ENCODE peak calls at places on chromosomes 1 and 21, in five cellular contexts. G is ecto neural progenitor cell, H is hypothalamus, J is HCEC 1CT, T is heart right ventricle. Z is an unnamed sample.
A peak's percentile ranks its signal among the peaks of the same experiment; 100 is the strongest.

GRCh38 chr1:29420196-29420595 is 183.9 kb downstream of the PTPRU start:
- DNase-seq in H (no peak), T (no peak), J (no peak), G (no peak), Z (no peak)

GRCh38 chr1:154198756-154199562 is 7.1 kb upstream of the TPM3 start:
- DNase-seq in G (peak; percentile 53), T (peak; percentile 61), J (peak; percentile 65), H (no peak), Z (peak; percentile 51)

GRCh38 chr1:165408518-165408917 is 36.4 kb downstream of the RXRG start:
- DNase-seq in H (no peak), J (peak; percentile 51), G (no peak), T (peak; percentile 34), Z (no peak)

GRCh38 chr1:53698381-53698980 is 40.5 kb downstream of the GLIS1 start:
- DNase-seq in T (no peak), H (no peak), G (no peak), J (no peak), Z (no peak)

GRCh38 chr1:238485906-238486219 is 595.1 kb upstream of the ZP4 start:
- DNase-seq in J (no peak), H (no peak), G (no peak), T (no peak), Z (no peak)

GRCh38 chr1:1947493-1947892 is 28.4 kb upstream of the TMEM52 start:
- DNase-seq in G (no peak), T (no peak), J (no peak), H (no peak), Z (no peak)

GRCh38 chr1:200082329-200082728 is 54.8 kb downstream of the NR5A2 start:
- DNase-seq in J (peak; percentile 49), G (no peak), T (no peak), H (no peak), Z (no peak)

GRCh38 chr1:247453997-247454396 is 3.9 kb downstream of the OR2B11 start:
- DNase-seq in J (no peak), H (no peak), T (no peak), G (no peak), Z (no peak)

GRCh38 chr1:206713910-206714312 is 29.2 kb downstream of the MAPKAPK2 start:
- DNase-seq in T (no peak), H (no peak), J (peak; percentile 46), G (no peak), Z (peak; percentile 61)

GRCh38 chr1:177849130-177849529 is 120.7 kb downstream of the SEC16B start:
- DNase-seq in G (no peak), H (no peak), T (no peak), J (peak; percentile 78), Z (no peak)

GRCh38 chr1:39003787-39004186 is 12.7 kb downstream of the AKIRIN1 start:
- DNase-seq in J (peak; percentile 21), G (no peak), T (no peak), H (no peak), Z (no peak)

GRCh38 chr1:185734929-185735666 is 907 bp downstream of the HMCN1 start:
- DNase-seq in J (no peak), H (no peak), G (no peak), T (no peak), Z (no peak)

GRCh38 chr1:184838374-184838995 is 83.8 kb upstream of the EDEM3 start:
- DNase-seq in T (peak; percentile 61), H (no peak), G (no peak), J (peak; percentile 92), Z (peak; percentile 90)

GRCh38 chr1:97904528-97904927 is 16.3 kb downstream of the DPYD start:
- DNase-seq in H (no peak), T (no peak), J (peak; percentile 84), G (no peak), Z (no peak)

GRCh38 chr1:205767248-205767647 is 8.0 kb downstream of the RAB29 start:
- DNase-seq in J (no peak), H (no peak), G (no peak), T (no peak), Z (no peak)

GRCh38 chr1:48725331-48725730 is 51.4 kb downstream of the BEND5 start:
- DNase-seq in T (no peak), G (no peak), J (no peak), H (no peak), Z (no peak)

GRCh38 chr1:178521241-178521640 is 8.3 kb downstream of the TEX35 start:
- DNase-seq in J (no peak), H (no peak), T (no peak), G (no peak), Z (no peak)

GRCh38 chr1:207302618-207303408 is 18.7 kb upstream of the CD55 start:
- DNase-seq in H (no peak), G (no peak), J (no peak), T (no peak), Z (no peak)

GRCh38 chr21:31781737-31782136 is 49.8 kb upstream of the SCAF4 start:
- DNase-seq in T (peak; percentile 39), H (no peak), J (peak; percentile 53), G (no peak), Z (peak; percentile 65)

GRCh38 chr1:16612332-16613172 is 812 bp downstream of the NBPF1 start:
- DNase-seq in G (peak; percentile 88), T (peak; percentile 61), H (peak; percentile 83), J (peak; percentile 85), Z (peak; percentile 90)

GRCh38 chr1:19799877-19800804 is at the start of gene TMCO4:
- DNase-seq in T (peak; percentile 19), H (peak; percentile 18), G (peak; percentile 54), J (peak; percentile 73), Z (peak; percentile 63)

GRCh38 chr1:194710671-194711070 is 1524.3 kb upstream of the B3GALT2 start:
- DNase-seq in J (no peak), T (peak; percentile 44), H (no peak), G (no peak), Z (no peak)

GRCh38 chr1:3671371-3672180 is 19.3 kb downstream of the TP73 start:
- DNase-seq in G (no peak), H (no peak), J (no peak), T (no peak), Z (no peak)

GRCh38 chr1:167722152-167722869 is 529 bp downstream of the MPZL1 start:
- DNase-seq in J (peak; percentile 27), H (peak; percentile 49), G (no peak), T (peak; percentile 34), Z (peak; percentile 33)

GRCh38 chr1:53616927-53617326 is 122.0 kb downstream of the GLIS1 start:
- DNase-seq in J (peak; percentile 9), G (peak; percentile 48), H (no peak), T (no peak), Z (no peak)

GRCh38 chr1:82141393-82141792 is 340.7 kb downstream of the ADGRL2 start:
- DNase-seq in T (no peak), H (no peak), J (no peak), G (no peak), Z (no peak)

GRCh38 chr21:39444406-39445145 is 1.0 kb downstream of the LCA5L start:
- DNase-seq in H (no peak), G (no peak), T (no peak), J (peak; percentile 14), Z (peak; percentile 33)

GRCh38 chr1:68227598-68227997 is 4.7 kb downstream of the WLS start:
- DNase-seq in T (no peak), J (no peak), H (no peak), G (no peak), Z (no peak)

GRCh38 chr1:235675152-235675890 is 25.7 kb upstream of the GNG4 start:
- DNase-seq in J (no peak), H (no peak), G (no peak), T (no peak), Z (no peak)

GRCh38 chr1:85047472-85048295 is 616 bp downstream of the MCOLN3 start:
- DNase-seq in G (peak; percentile 76), H (no peak), T (no peak), J (no peak), Z (no peak)

GRCh38 chr1:2416403-2416802 is 4.0 kb upstream of the PEX10 start:
- DNase-seq in T (no peak), G (no peak), H (no peak), J (no peak), Z (no peak)

GRCh38 chr1:175894543-175894942 is 151.1 kb upstream of the TNR start:
- DNase-seq in T (no peak), G (no peak), J (no peak), H (no peak), Z (no peak)

GRCh38 chr1:28580706-28581530 is 11.1 kb upstream of the RAB42 start:
- DNase-seq in G (no peak), J (peak; percentile 48), T (no peak), H (no peak), Z (peak; percentile 42)

GRCh38 chr1:224959121-224959520 is 29.6 kb downstream of the DNAH14 start:
- DNase-seq in T (no peak), G (no peak), H (no peak), J (no peak), Z (no peak)

GRCh38 chr1:226223157-226223785 is at the start of gene MIXL1:
- DNase-seq in G (peak; percentile 67), T (no peak), J (no peak), H (no peak), Z (no peak)

GRCh38 chr1:26517766-26518049 is 11.9 kb upstream of the RPS6KA1 start:
- DNase-seq in T (no peak), J (no peak), G (no peak), H (no peak), Z (no peak)

Z was measured in adrenal gland.